ENCODE peak calls at places on chromosomes 11 and 22, in six cellular contexts. K, P, Y, N, S and D are unnamed samples.

GRCh38 chr11:14907411-14908213 is 15.6 kb upstream of the CYP2R1 start:
- DNase-seq in K (peak; percentile 64), P (peak; percentile 27), Y (peak; percentile 20), N (peak; percentile 86), S (no peak), D (no peak)

GRCh38 chr11:269146-269890 is 8.9 kb upstream of the NLRP6 start:
- DNase-seq in K (no peak), P (no peak), Y (no peak), N (no peak), S (no peak), D (no peak)

GRCh38 chr11:80617156-80617555 is 1176.3 kb upstream of the TENM4 start:
- DNase-seq in K (no peak), P (no peak), Y (no peak), N (no peak), S (no peak), D (no peak)

GRCh38 chr11:79437274-79437980 is 3.4 kb downstream of the TENM4 start:
- DNase-seq in K (no peak), P (peak; percentile 71), Y (peak; percentile 70), N (peak; percentile 43), S (no peak), D (no peak)

GRCh38 chr11:77287615-77288273 is 13.7 kb downstream of the GDPD4 start:
- DNase-seq in K (peak; percentile 81), P (peak; percentile 88), Y (peak; percentile 92), N (no peak), S (no peak), D (no peak)

GRCh38 chr22:46022881-46023512 is 46.0 kb upstream of the WNT7B start:
- DNase-seq in K (no peak), P (no peak), Y (no peak), N (peak; percentile 6), S (no peak), D (no peak)

GRCh38 chr22:30460147-30460546 is 11.7 kb downstream of the SEC14L3 start:
- DNase-seq in K (no peak), P (no peak), Y (no peak), N (no peak), S (no peak), D (no peak)

GRCh38 chr11:1054143-1055108 is 17.9 kb upstream of the MUC6 start:
- DNase-seq in K (no peak), P (no peak), Y (no peak), N (no peak), S (no peak), D (no peak)

GRCh38 chr11:106493751-106494150 is 416.3 kb downstream of the AASDHPPT start:
- DNase-seq in K (peak; percentile 30), P (peak; percentile 30), Y (peak; percentile 86), N (no peak), S (no peak), D (no peak)

GRCh38 chr11:4882543-4882942 is 843 bp downstream of the OR51T1 start:
- DNase-seq in K (no peak), P (no peak), Y (no peak), N (no peak), S (no peak), D (no peak)

GRCh38 chr11:95266751-95267374 is 35.9 kb upstream of the SESN3 start:
- DNase-seq in K (no peak), P (peak; percentile 29), Y (peak; percentile 41), N (no peak), S (no peak), D (no peak)

GRCh38 chr11:110989734-110990133 is 255.8 kb upstream of the POU2AF2 start:
- DNase-seq in K (peak; percentile 83), P (no peak), Y (peak; percentile 53), N (no peak), S (no peak), D (no peak)

GRCh38 chr11:17354070-17354924 is 2.7 kb downstream of the NCR3LG1 start:
- DNase-seq in K (peak; percentile 85), P (peak; percentile 69), Y (peak; percentile 55), N (peak; percentile 69), S (no peak), D (no peak)

GRCh38 chr22:30116362-30117117 is 36.3 kb downstream of the HORMAD2 start:
- DNase-seq in K (peak; percentile 55), P (peak; percentile 64), Y (peak; percentile 81), N (no peak), S (no peak), D (no peak)

GRCh38 chr11:103798029-103798428 is 238.4 kb upstream of the DDI1 start:
- DNase-seq in K (peak; percentile 93), P (peak; percentile 69), Y (peak; percentile 86), N (no peak), S (no peak), D (no peak)

GRCh38 chr22:47190276-47190956 is 428.0 kb downstream of the TBC1D22A start:
- DNase-seq in K (no peak), P (no peak), Y (no peak), N (peak; percentile 7), S (no peak), D (no peak)

GRCh38 chr11:70528046-70528793 is 129.9 kb downstream of the CTTN start:
- DNase-seq in K (no peak), P (no peak), Y (no peak), N (no peak), S (no peak), D (no peak)
- TF ChIP-seq CTCF in K (no peak), P (no peak), Y (no peak), N (no peak), S (no peak), D (no peak)

DNA sequence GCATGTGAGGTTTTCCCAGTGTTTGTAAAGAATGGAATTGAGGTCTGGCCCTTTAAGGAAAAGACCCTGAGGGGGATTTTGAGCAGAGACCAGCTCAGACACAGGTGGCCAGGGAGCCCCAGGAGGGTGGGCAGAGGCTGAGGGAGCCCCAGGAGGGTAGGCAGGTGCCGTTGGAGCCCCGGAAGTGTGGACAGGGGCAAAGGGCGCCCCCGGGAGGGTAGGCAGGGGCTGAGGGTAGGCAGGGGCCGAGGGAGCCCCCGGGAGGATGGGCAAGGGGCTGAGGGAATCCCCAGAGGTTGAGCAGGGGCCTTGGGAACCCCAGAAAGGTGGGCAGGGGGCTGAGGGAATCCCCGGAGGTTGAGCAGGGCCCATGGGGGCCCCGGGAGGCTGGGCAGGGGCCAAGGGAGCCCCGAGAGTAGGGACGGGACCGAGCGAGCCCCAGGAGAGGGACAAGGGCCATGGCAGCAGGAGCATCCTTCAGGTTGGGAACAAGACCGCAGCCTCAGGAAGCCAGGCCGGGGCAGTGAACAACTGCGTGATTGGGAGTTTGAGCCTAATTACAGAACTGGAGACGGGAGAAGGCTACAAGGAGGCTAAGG is 292.0 kb downstream of the BRD1 start:
- DNase-seq in K (no peak), P (no peak), Y (no peak), N (no peak), S (no peak), D (no peak)
- H3K4me3 ChIP-seq in K (no peak overlapping the region), P (no peak overlapping the region), Y (no peak overlapping the region), N (no peak overlapping the region), S (no peak overlapping the region), D (no peak overlapping the region)

GRCh38 chr11:47056261-47056915 is 119.8 kb downstream of the CSTPP1 start:
- DNase-seq in K (peak; percentile 82), P (peak; percentile 65), Y (peak; percentile 78), N (no peak), S (peak; percentile 4), D (no peak)

GRCh38 chr11:47061429-47062178 is 115.1 kb downstream of the ARFGAP2 start:
- DNase-seq in K (no peak), P (no peak), Y (no peak), N (no peak), S (no peak), D (no peak)

GRCh38 chr11:47062736-47063135 is 113.9 kb downstream of the ARFGAP2 start:
- DNase-seq in K (no peak), P (no peak), Y (no peak), N (no peak), S (no peak), D (no peak)

GRCh38 chr11:47057374-47057773 is 119.3 kb downstream of the ARFGAP2 start:
- DNase-seq in K (peak; percentile 74), P (no peak), Y (no peak), N (no peak), S (no peak), D (no peak)

GRCh38 chr11:47060807-47061206 is 115.9 kb downstream of the ARFGAP2 start:
- DNase-seq in K (peak; percentile 48), P (peak; percentile 23), Y (peak; percentile 64), N (no peak), S (no peak), D (peak; percentile 10)
- TF ChIP-seq CTCF in K (no peak), P (no peak), Y (no peak), N (no peak), S (no peak), D (no peak)

GRCh38 chr11:125372088-125372487 is 124.0 kb downstream of the FEZ1 start:
- DNase-seq in K (no peak), P (no peak), Y (no peak), N (no peak), S (no peak), D (no peak)
- H3K4me3 ChIP-seq in K (no peak overlapping the region), P (no peak overlapping the region), Y (no peak overlapping the region), N (no peak overlapping the region), S (no peak overlapping the region), D (no peak overlapping the region)

GRCh38 chr11:47551086-47551485 is 1.8 kb downstream of the CELF1 start:
- DNase-seq in K (peak; percentile 44), P (no peak), Y (peak; percentile 32), N (no peak), S (no peak), D (no peak)
- TF ChIP-seq CTCF in K (peak; percentile 42), P (peak; percentile 49), Y (peak; percentile 49), N (peak; percentile 22), S (peak; percentile 41), D (peak; percentile 48)

DNA sequence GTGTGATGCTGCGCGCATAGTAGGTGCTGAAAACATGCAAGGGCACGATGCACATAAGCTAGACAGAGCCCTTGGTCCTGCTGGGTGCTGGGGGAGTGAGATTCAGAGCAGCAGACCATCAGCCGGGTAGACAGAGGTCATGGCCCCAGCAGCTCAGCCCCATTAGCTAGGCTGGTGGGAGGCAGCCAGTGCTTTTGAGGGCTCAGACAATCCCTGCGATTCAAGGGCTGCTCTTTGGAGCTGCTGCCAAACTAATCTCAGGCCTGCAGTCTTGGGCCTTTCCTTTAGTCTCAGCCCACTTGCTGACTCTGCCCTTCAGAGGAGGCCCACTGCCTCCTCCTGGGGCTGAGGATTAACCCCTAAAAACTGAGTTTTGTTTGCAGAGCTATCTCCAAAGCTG is 256.7 kb upstream of the CADM1 start:
- DNase-seq in K (no peak), P (no peak), Y (no peak), N (no peak), S (no peak), D (no peak)
- H3K4me3 ChIP-seq in K (no peak overlapping the region), P (no peak overlapping the region), Y (peak overlapping the region; percentile 61), N (no peak overlapping the region), S (no peak overlapping the region), D (no peak overlapping the region)

DNA sequence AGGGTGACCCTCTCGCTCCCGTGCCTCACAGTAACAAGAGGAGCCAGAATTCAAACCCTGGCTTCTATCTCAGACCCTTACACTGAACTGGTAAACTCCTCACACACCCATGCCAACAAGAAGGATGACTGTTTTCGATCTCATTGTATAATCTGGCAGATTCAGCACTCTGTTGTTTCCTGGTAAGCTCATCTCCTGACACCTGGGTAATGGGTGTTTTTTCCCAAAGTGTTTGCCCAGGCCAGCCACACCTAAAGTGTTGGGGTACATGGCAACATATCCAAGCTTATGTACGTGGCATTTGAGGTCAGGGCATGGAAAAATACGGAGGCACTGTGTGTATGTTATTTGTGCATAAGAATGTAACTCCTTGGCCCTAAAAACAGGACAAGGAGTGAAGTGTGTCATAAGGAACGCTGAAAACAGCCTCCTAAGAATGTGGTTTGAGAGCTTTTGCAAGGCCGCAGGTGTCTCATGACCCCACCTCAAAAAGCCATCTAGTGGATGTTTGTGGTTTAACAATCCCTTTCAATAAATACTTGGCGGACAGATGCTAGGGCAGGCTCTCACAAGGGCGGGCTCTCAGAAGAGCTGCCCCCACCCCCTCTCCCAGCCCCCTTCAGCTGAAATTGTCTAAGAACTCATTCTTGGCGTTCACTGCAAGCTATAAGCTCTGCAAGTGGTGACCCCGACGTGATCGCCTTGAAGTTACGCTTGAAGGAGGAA is at the start of gene MS4A15:
- DNase-seq in K (peak; percentile 24), P (peak; percentile 1), Y (peak; percentile 8), N (peak; percentile 40), S (no peak), D (peak; percentile 9)
- TF ChIP-seq CTCF in K (peak; percentile 21), P (peak; percentile 9), Y (no peak), N (peak; percentile 67), S (peak; percentile 10), D (peak; percentile 52)